ENCODE peak calls at places on chromosome 21, in ten cellular contexts. W is colonic mucosa, P is right atrium auricular region, B is breast epithelium, O is lung, K is pancreas, H is ovary, C is lower lobe of right lung, D is neural progenitor cell, M is mucosa of descending colon. X is an unnamed sample.

GRCh38 chr21:39676054-39676771 is 63.5 kb downstream of the B3GALT5 start:
- DNase-seq in W (no peak), P (no peak), B (no peak), O (no peak), K (no peak), H (no peak), C (no peak), D (peak; percentile 32), M (no peak), X (no peak)

GRCh38 chr21:32064511-32064910 is 191.7 kb downstream of the HUNK start:
- DNase-seq in W (no peak), P (no peak), B (no peak), O (no peak), K (no peak), H (no peak), C (no peak), D (no peak), M (no peak), X (no peak)

GRCh38 chr21:32578107-32578691 is 7.1 kb downstream of the TCP10L start:
- DNase-seq in W (peak; percentile 36), P (no peak), B (no peak), O (no peak), K (no peak), H (no peak), C (no peak), D (peak; percentile 71), M (no peak), X (no peak)

GRCh38 chr21:45004481-45005263 is 64.8 kb downstream of the SLX9 start:
- DNase-seq in W (no peak), P (no peak), B (no peak), O (no peak), K (no peak), H (peak; percentile 25), C (peak; percentile 36), D (no peak), M (peak; percentile 35), X (peak; percentile 24)

GRCh38 chr21:38970765-38971164 is 165.0 kb downstream of the ETS2 start:
- DNase-seq in W (no peak), P (no peak), B (no peak), O (no peak), K (no peak), H (no peak), C (no peak), D (no peak), M (no peak), X (no peak)

GRCh38 chr21:41425954-41426655 is at the start of gene MX1:
- DNase-seq in W (peak; percentile 87), P (peak; percentile 73), B (peak; percentile 82), O (peak; percentile 75), K (peak; percentile 86), H (peak; percentile 82), C (peak; percentile 94), D (peak; percentile 52), M (peak; percentile 93), X (peak; percentile 87)

GRCh38 chr21:43893536-43894205 is 28.6 kb downstream of the AGPAT3 start:
- DNase-seq in W (no peak), P (no peak), B (no peak), O (peak; percentile 51), K (no peak), H (peak; percentile 33), C (no peak), D (no peak), M (no peak), X (no peak)

GRCh38 chr21:44984428-44984791 is 44.6 kb downstream of the SLX9 start:
- DNase-seq in W (no peak), P (no peak), B (no peak), O (no peak), K (peak; percentile 64), H (peak; percentile 38), C (peak; percentile 43), D (no peak), M (peak; percentile 40), X (no peak)

DNA sequence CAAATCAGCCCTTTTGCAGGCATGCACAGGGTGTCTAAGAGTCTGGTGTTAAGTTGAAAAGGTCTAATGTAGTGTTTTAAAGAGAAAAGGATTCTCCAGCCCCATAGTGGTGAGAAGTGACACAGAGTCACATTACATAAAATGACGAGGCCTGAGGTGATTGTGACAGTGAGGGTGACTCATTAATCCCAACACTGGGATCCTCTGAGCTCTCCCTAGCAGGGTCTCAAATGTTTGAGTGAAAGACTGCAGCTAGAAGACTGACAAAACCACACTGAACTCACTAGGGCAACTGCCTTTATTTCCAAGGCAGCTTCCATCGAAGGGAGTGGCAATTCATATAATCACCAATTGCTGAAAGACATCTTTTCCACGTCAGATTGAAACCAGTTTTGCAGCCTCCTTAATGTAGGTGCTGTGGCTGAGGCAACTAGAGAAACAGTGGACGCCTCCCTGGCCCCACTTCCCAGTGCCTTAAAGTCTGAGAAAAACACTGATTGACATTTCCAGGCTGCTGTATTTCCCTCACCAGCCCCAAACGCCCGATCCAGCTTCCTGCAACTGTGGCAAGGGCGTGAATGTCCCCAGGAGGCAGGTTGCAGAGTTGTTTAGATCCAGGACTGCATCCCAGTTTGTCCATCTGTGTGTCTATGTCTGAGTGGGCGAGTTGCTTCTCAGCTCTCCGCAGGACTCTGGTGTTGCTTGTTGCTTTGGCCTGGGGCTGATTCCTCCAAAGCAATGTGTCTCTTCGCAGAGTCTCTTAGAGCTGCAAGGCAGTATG is 81.4 kb downstream of the RUNX1 start:
- DNase-seq in W (no peak), P (no peak), B (no peak), O (no peak), K (no peak), H (no peak), C (no peak), D (no peak), M (no peak), X (no peak)
- H3K4me1 ChIP-seq in W (no peaks in the 10 kb centered on the region), P (no peaks in the 10 kb centered on the region), B (no peaks in the 10 kb centered on the region), O (peaks cover 12% of the 10 kb centered on the region), K (no peaks in the 10 kb centered on the region), H (peaks cover 2% of the 10 kb centered on the region), C (peaks cover 46% of the 10 kb centered on the region), D (no peaks in the 10 kb centered on the region), M (no peaks in the 10 kb centered on the region), X (peaks cover 24% of the 10 kb centered on the region)

GRCh38 chr21:42548687-42549406 is 35.2 kb downstream of the SLC37A1 start:
- DNase-seq in W (no peak), P (no peak), B (peak; percentile 43), O (no peak), K (peak; percentile 32), H (peak; percentile 14), C (peak; percentile 13), D (no peak), M (peak; percentile 36), X (no peak)

GRCh38 chr21:42545745-42546144 is 32.1 kb downstream of the SLC37A1 start:
- DNase-seq in W (no peak), P (no peak), B (no peak), O (no peak), K (no peak), H (no peak), C (peak; percentile 28), D (no peak), M (peak; percentile 29), X (peak; percentile 12)

GRCh38 chr21:42547001-42547905 is 33.6 kb downstream of the SLC37A1 start:
- DNase-seq in W (no peak), P (no peak), B (no peak), O (no peak), K (peak; percentile 48), H (peak; percentile 31), C (peak; percentile 40), D (no peak), M (peak; percentile 38), X (no peak)

GRCh38 chr21:42546433-42546832 is 32.8 kb downstream of the SLC37A1 start:
- DNase-seq in W (no peak), P (no peak), B (no peak), O (no peak), K (no peak), H (peak; percentile 13), C (peak; percentile 6), D (no peak), M (peak; percentile 34), X (peak; percentile 5)

DNA sequence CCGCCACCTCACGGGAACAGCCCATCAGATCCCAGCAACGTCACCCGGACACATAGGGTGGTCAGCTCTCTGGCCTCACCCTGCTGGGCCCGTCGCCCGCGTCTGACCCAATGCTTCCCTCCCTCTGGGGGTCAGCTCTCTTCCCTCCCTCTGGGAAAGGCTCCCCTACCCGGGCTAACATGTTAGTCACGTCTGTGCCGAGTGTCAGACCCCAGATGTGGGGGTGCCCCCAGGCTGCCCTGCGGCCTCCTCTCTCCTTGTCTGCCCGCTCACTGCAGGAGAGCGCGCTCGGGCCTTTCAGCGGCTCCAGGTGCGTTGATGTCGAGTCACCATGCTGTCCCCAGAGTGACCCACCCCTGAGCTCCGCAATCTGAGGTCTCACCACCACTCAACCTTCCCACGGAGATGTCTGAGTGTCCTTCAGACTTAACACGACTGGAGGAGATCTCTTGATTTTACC is 34.3 kb downstream of the SLC37A1 start:
- DNase-seq in W (no peak), P (no peak), B (no peak), O (no peak), K (peak; percentile 38), H (peak; percentile 27), C (peak; percentile 28), D (no peak), M (peak; percentile 38), X (no peak)
- H3K36me3 ChIP-seq in W (peaks cover 20% of the 10 kb centered on the region), P (peaks cover 14% of the 10 kb centered on the region), B (no peaks in the 10 kb centered on the region), O (peaks cover 48% of the 10 kb centered on the region), K (peaks cover 10% of the 10 kb centered on the region), H (no peaks in the 10 kb centered on the region), C (peaks cover 68% of the 10 kb centered on the region), D (no peaks in the 10 kb centered on the region), M (no peaks in the 10 kb centered on the region), X (peaks cover 45% of the 10 kb centered on the region)

DNA sequence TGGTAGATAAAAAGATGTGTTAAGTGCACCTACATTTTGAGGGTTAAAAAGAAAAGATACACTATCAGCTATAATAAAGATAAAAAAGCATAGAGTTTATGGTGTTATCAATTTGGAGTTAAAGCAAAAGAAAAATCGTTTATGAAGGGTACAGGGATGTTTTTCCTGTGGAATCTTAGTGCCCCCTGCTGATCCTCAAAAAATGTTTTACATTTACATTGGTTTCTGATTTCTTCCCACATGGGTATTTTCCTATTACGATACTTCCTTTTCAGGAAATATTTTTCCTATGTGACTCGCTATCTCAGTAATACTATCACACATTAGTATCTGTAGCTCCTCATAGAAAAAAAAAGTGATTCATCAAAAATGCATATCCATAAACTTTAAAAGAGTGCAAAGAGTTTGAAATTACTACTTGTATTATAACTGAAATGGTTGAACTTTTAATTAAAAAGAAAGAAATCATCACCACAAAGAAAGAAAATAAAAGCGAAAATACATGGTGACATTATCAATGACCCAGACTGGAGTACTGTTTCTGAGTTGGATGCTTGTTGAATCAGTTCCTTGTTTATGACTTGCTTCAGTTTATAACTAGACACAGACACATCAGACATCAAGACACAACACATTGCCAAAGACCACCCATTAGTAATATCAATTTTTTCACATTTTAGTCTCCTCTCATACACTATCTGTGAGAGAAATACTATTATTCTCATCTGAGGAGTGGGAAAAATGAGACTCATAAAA is 293.2 kb downstream of the MRPL39 start:
- DNase-seq in W (no peak), P (no peak), B (no peak), O (no peak), K (no peak), H (no peak), C (no peak), D (no peak), M (no peak), X (no peak)
- H3K4me3 ChIP-seq in W (no peak overlapping the region), P (no peak overlapping the region), B (no peak overlapping the region), O (no peak overlapping the region), K (no peak overlapping the region), H (no peak overlapping the region), C (no peak overlapping the region), D (no peak overlapping the region), M (no peak overlapping the region), X (no peak overlapping the region)

DNA sequence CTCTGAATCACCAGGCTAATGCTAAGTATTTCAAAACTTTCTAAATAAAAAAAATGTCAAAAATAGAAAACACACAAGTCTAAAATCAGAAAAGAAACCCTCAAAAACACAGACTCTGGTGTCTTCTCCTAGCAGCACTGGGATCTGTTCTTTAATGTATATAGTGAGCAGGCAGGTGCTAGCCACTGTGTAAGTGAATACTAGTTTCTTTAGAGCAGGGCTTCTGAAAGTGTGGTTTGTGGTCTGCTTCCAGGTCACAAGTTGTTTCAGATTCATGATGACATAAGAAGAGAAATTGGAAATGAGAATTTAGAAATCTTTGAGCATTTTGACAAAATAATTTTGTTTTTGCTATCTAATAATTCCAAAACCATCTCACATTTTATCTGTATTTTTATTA is 763.1 kb downstream of the USP25 start:
- DNase-seq in W (no peak), P (no peak), B (no peak), O (no peak), K (no peak), H (no peak), C (no peak), D (no peak), M (no peak), X (no peak)
- H3K4me1 ChIP-seq in W (no peaks in the 10 kb centered on the region), P (peaks cover 18% of the 10 kb centered on the region), B (no peaks in the 10 kb centered on the region), O (no peaks in the 10 kb centered on the region), K (no peaks in the 10 kb centered on the region), H (peaks cover 4% of the 10 kb centered on the region), C (no peaks in the 10 kb centered on the region), D (no peaks in the 10 kb centered on the region), M (no peaks in the 10 kb centered on the region), X (peaks cover 59% of the 10 kb centered on the region)

X was measured in heart left ventricle.